ENCODE peak calls at places on chromosomes 1 and 21, in ten cellular contexts. I, Y, S, M, R, J, B, N, T and V are unnamed samples.

GRCh38 chr1:229238231-229238630 is 32.7 kb upstream of the RAB4A start:
- DNase-seq in I (no peak), Y (no peak), S (no peak), M (no peak), R (no peak), J (no peak), B (no peak), N (no peak), T (no peak), V (no peak)

GRCh38 chr1:6280761-6281451 is 20.0 kb upstream of the GPR153 start:
- DNase-seq in I (no peak), Y (no peak), S (no peak), M (no peak), R (no peak), J (no peak), B (no peak), N (no peak), T (no peak), V (no peak)

GRCh38 chr1:150567341-150567716 is 12.1 kb downstream of the MCL1 start:
- DNase-seq in I (no peak), Y (no peak), S (no peak), M (peak; percentile 15), R (no peak), J (peak; percentile 62), B (peak; percentile 40), N (no peak), T (no peak), V (no peak)

GRCh38 chr21:14058566-14058965 is 152.2 kb downstream of the LIPI start:
- DNase-seq in I (no peak), Y (no peak), S (no peak), M (no peak), R (no peak), J (peak; percentile 41), B (no peak), N (no peak), T (no peak), V (no peak)

GRCh38 chr1:213014642-213015041 is 1.0 kb downstream of the ANGEL2 start:
- DNase-seq in I (peak; percentile 8), Y (no peak), S (no peak), M (peak; percentile 15), R (no peak), J (no peak), B (peak; percentile 13), N (no peak), T (peak; percentile 36), V (no peak)

GRCh38 chr1:155261401-155261887 is 716 bp downstream of the SCAMP3 start:
- DNase-seq in I (no peak), Y (peak; percentile 37), S (no peak), M (no peak), R (no peak), J (peak; percentile 63), B (peak; percentile 15), N (no peak), T (no peak), V (no peak)

GRCh38 chr1:98316286-98316685 is 345.2 kb upstream of the SNX7 start:
- DNase-seq in I (no peak), Y (no peak), S (no peak), M (peak; percentile 20), R (no peak), J (no peak), B (peak; percentile 56), N (no peak), T (peak; percentile 54), V (no peak)

GRCh38 chr1:238982736-238983135 is 403.6 kb upstream of the CHRM3 start:
- DNase-seq in I (no peak), Y (no peak), S (no peak), M (no peak), R (no peak), J (no peak), B (no peak), N (no peak), T (no peak), V (no peak)

GRCh38 chr1:912740-913301 is 10.9 kb upstream of the SAMD11 start:
- DNase-seq in I (no peak), Y (peak; percentile 34), S (no peak), M (peak; percentile 66), R (no peak), J (peak; percentile 44), B (no peak), N (peak; percentile 28), T (peak; percentile 36), V (no peak)

GRCh38 chr1:51575406-51576084 is 41.3 kb upstream of the OSBPL9 start:
- DNase-seq in I (no peak), Y (no peak), S (no peak), M (no peak), R (no peak), J (no peak), B (peak; percentile 53), N (no peak), T (peak; percentile 70), V (no peak)

GRCh38 chr1:32406629-32407111 is 12.4 kb upstream of the BSDC1 start:
- DNase-seq in I (no peak), Y (peak; percentile 39), S (no peak), M (no peak), R (no peak), J (no peak), B (no peak), N (no peak), T (no peak), V (no peak)

GRCh38 chr1:905811-906531 is 17.8 kb upstream of the SAMD11 start:
- DNase-seq in I (no peak), Y (no peak), S (peak; percentile 72), M (peak; percentile 8), R (peak; percentile 66), J (peak; percentile 63), B (no peak), N (peak; percentile 26), T (no peak), V (no peak)

DNA sequence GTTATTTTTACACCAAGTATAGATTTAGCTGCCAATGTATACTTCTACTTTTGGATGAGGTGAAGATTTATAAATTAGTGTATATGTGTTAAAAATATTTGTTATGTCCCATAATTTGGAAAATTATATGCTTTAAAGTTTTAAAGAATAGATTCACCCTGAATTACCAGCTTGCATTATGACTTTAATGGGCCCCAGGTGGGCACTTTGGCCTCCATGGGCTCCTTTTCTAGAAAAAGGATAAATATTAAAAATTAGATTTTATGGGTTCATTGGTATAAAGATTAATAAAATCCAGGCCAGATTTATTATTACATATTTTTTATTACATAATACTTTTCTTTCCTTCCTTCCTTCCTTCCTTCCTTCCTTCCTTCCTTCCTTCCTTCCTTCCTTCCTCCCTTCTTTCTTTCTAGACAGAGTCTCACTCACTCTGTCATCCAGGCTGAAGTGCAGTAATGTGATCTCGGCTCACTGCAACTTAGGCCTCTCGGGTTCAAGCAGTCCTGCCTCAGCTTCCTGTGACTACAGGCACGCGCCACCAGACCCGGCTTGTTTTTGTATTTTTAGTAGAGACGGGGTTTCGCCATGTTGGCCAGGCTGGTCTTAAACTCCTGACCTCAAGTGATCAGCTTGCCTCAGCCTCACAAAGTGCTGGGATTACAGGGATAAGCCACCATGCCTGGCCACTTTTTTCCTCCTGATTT is 21.9 kb downstream of the KMO start:
- DNase-seq in I (no peak), Y (no peak), S (no peak), M (no peak), R (no peak), J (no peak), B (no peak), N (no peak), T (no peak), V (no peak)
- TF ChIP-seq CTCF in I (no peak), Y (no peak), S (no peak), M (no peak), R (no peak), J (no peak), B (no peak), N (no peak), T (no peak), V (no peak)

GRCh38 chr1:204623894-204624361 is 61.6 kb downstream of the LRRN2 start:
- DNase-seq in I (no peak), Y (peak; percentile 55), S (no peak), M (peak; percentile 40), R (no peak), J (no peak), B (no peak), N (no peak), T (no peak), V (no peak)
- TF ChIP-seq CTCF in I (no peak), Y (peak; percentile 54), S (no peak), M (peak; percentile 8), R (peak; percentile 59), J (no peak), B (peak; percentile 23), N (no peak), T (no peak), V (peak; percentile 11)

DNA sequence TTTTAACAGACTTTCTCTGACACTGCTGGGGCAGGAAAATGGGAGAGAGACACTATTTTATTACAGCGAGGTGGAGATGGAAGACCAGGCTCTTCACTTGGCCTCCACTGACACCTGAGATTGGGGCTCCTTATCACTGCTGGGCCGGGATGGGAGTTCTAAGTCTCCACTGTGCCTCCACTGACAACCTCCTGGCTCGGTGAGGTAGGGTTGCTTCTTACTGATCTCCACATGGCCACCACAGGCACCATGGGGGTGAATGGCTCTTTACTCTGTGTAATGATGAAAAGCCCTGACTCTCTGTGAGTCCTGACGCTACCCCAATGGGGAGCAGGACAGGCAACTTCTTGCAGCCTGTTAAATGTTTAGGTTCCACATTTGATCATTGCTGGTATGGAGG is 67.7 kb downstream of the ATP1A1 start:
- DNase-seq in I (no peak), Y (no peak), S (no peak), M (no peak), R (no peak), J (no peak), B (no peak), N (no peak), T (no peak), V (no peak)
- TF ChIP-seq CTCF in I (no peak), Y (no peak), S (no peak), M (no peak), R (no peak), J (no peak), B (no peak), N (no peak), T (no peak), V (no peak)

GRCh38 chr1:180248731-180249681 is 18.9 kb downstream of the LHX4 start:
- DNase-seq in I (no peak), Y (peak; percentile 43), S (peak; percentile 51), M (no peak), R (no peak), J (no peak), B (no peak), N (no peak), T (no peak), V (peak; percentile 63)
- TF ChIP-seq CTCF in I (no peak), Y (no peak), S (no peak), M (no peak), R (no peak), J (no peak), B (no peak), N (no peak), T (peak; percentile 0), V (peak; percentile 65)